ENCODE peak calls at places on chromosome 22, in nine cellular contexts. Q is HFFc6, H is gastrocnemius medialis, N is IMR-90, U is fibroblast of pulmonary artery, C is GM12865, T is cardiac fibroblast, A is lower leg skin, F is AG10803. Z is an unnamed sample.

GRCh38 chr22:20117656-20118571 is 888 bp upstream of the TRMT2A start:
- DNase-seq in Q (peak; percentile 18), H (no peak), N (peak; percentile 25), U (peak; percentile 14), C (peak; percentile 61), T (peak; percentile 25), A (no peak), F (peak; percentile 29), Z (no peak)

GRCh38 chr22:39177456-39177775 is 24.9 kb upstream of the CBX7 start:
- DNase-seq in Q (no peak), H (no peak), N (no peak), U (no peak), C (no peak), T (no peak), A (peak; percentile 83), F (no peak), Z (peak; percentile 63)

GRCh38 chr22:43218786-43219185 is 31.9 kb upstream of the TTLL12 start:
- DNase-seq in Q (no peak), H (no peak), N (no peak), U (no peak), C (no peak), T (no peak), A (no peak), F (no peak), Z (no peak)

GRCh38 chr22:43005106-43005505 is 9.8 kb downstream of the PACSIN2 start:
- DNase-seq in Q (no peak), H (no peak), N (no peak), U (no peak), C (no peak), T (no peak), A (no peak), F (no peak), Z (no peak)

GRCh38 chr22:49300241-49300640 is 527.4 kb downstream of the BRD1 start:
- DNase-seq in Q (no peak), H (no peak), N (no peak), U (no peak), C (no peak), T (no peak), A (peak; percentile 48), F (no peak), Z (peak; percentile 55)

GRCh38 chr22:10727393-10727792 is 4800.6 kb upstream of the OR11H1 start:
- DNase-seq in Q (no peak), H (no peak), N (no peak), U (no peak), C (no peak), T (no peak), A (no peak), F (no peak), Z (no peak)

GRCh38 chr22:29719894-29720645 is at the start of gene CABP7:
- DNase-seq in Q (no peak), H (no peak), N (no peak), U (no peak), C (no peak), T (no peak), A (no peak), F (no peak), Z (no peak)

GRCh38 chr22:31945971-31946680 is 1.8 kb downstream of the YWHAH start:
- DNase-seq in Q (no peak), H (no peak), N (peak; percentile 31), U (no peak), C (no peak), T (peak; percentile 41), A (no peak), F (no peak), Z (no peak)

GRCh38 chr22:23915230-23915754 is 21.1 kb downstream of the MIF start:
- DNase-seq in Q (no peak), H (no peak), N (no peak), U (no peak), C (no peak), T (no peak), A (peak; percentile 25), F (no peak), Z (peak; percentile 20)

GRCh38 chr22:38124236-38124974 is 13.9 kb upstream of the BAIAP2L2 start:
- DNase-seq in Q (no peak), H (no peak), N (no peak), U (no peak), C (no peak), T (no peak), A (no peak), F (no peak), Z (no peak)

GRCh38 chr22:40728731-40729189 is 49.5 kb downstream of the MCHR1 start:
- DNase-seq in Q (no peak), H (no peak), N (no peak), U (peak; percentile 36), C (no peak), T (peak; percentile 62), A (peak; percentile 86), F (peak; percentile 46), Z (no peak)

GRCh38 chr22:47095395-47096122 is 333.1 kb downstream of the TBC1D22A start:
- DNase-seq in Q (no peak), H (no peak), N (peak; percentile 32), U (no peak), C (no peak), T (no peak), A (peak; percentile 64), F (no peak), Z (peak; percentile 37)

GRCh38 chr22:32836286-32836859 is 34.9 kb downstream of the TIMP3 start:
- DNase-seq in Q (no peak), H (no peak), N (peak; percentile 22), U (peak; percentile 38), C (peak; percentile 7), T (peak; percentile 35), A (no peak), F (no peak), Z (no peak)

DNA sequence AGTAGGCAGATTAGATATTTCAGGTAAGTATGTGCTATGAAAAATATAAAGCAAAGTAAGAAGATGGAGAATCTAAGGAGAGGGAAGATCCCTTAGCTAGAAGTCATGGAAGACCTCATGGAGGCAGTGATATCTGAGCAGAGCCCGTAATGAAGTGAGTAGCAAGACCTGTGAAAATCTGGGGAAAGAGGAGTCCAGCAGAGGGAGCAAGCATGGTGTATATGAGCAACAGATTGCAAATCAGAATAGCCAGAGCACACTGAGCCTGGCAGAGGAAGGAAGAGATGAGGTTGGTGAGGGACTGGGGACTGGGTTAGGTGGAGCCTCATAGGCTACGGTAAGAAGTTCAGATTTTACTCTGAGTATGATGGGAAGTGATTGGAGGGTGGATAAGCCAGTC is 9.4 kb downstream of the LHFPL7 start:
- DNase-seq in Q (peak; percentile 22), H (no peak), N (no peak), U (peak; percentile 56), C (peak; percentile 17), T (peak; percentile 58), A (no peak), F (no peak), Z (no peak)
- TF ChIP-seq CTCF in Q (peak; percentile 61), H (no peak), N (no peak), U (peak; percentile 68), C (no peak), T (peak; percentile 46), A (no peak), F (peak; percentile 29), Z (peak; percentile 57)

GRCh38 chr22:30755760-30756124 is 61.1 kb downstream of the OSBP2 start:
- DNase-seq in Q (no peak), H (no peak), N (no peak), U (no peak), C (no peak), T (no peak), A (no peak), F (no peak), Z (no peak)
- TF ChIP-seq CTCF in Q (peak; percentile 48), H (no peak), N (no peak), U (no peak), C (no peak), T (no peak), A (no peak), F (no peak), Z (peak; percentile 18)

GRCh38 chr22:36858156-36858555 is 2.6 kb upstream of the NCF4 start:
- DNase-seq in Q (no peak), H (no peak), N (no peak), U (no peak), C (no peak), T (no peak), A (no peak), F (no peak), Z (no peak)

GRCh38 chr22:36860821-36861659 is at the start of gene NCF4:
- DNase-seq in Q (no peak), H (peak; percentile 57), N (no peak), U (no peak), C (peak; percentile 96), T (no peak), A (peak; percentile 92), F (no peak), Z (no peak)

GRCh38 chr22:36860438-36860820 is 377 bp upstream of the NCF4 start:
- DNase-seq in Q (no peak), H (no peak), N (no peak), U (no peak), C (no peak), T (no peak), A (no peak), F (no peak), Z (no peak)

GRCh38 chr22:36858966-36859365 is 1.8 kb upstream of the NCF4 start:
- DNase-seq in Q (no peak), H (no peak), N (no peak), U (no peak), C (no peak), T (no peak), A (no peak), F (no peak), Z (no peak)

DNA sequence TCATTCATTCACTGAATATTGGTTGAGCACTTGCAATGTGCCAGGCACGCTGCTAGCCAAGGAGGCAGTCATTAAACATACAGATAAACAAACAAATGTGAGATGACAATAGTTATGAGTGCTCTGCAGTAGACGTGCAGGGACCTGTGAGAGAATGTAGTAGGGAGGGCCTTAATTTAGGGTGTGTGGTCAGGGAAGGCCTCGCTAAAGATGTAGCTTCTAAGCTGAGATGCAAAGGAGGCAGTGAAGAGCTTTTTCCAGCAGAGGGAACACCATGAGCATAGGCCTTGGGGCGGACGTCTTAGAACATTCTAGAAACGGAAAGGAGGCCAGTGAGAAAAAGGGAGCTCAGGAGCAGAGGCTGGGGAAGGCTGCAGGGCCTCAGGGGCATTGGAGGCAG is 789 bp upstream of the NCF4 start:
- DNase-seq in Q (peak; percentile 6), H (no peak), N (no peak), U (no peak), C (peak; percentile 34), T (no peak), A (no peak), F (no peak), Z (no peak)
- TF ChIP-seq CTCF in Q (peak; percentile 28), H (no peak), N (no peak), U (no peak), C (no peak), T (no peak), A (no peak), F (peak; percentile 8), Z (no peak)

DNA sequence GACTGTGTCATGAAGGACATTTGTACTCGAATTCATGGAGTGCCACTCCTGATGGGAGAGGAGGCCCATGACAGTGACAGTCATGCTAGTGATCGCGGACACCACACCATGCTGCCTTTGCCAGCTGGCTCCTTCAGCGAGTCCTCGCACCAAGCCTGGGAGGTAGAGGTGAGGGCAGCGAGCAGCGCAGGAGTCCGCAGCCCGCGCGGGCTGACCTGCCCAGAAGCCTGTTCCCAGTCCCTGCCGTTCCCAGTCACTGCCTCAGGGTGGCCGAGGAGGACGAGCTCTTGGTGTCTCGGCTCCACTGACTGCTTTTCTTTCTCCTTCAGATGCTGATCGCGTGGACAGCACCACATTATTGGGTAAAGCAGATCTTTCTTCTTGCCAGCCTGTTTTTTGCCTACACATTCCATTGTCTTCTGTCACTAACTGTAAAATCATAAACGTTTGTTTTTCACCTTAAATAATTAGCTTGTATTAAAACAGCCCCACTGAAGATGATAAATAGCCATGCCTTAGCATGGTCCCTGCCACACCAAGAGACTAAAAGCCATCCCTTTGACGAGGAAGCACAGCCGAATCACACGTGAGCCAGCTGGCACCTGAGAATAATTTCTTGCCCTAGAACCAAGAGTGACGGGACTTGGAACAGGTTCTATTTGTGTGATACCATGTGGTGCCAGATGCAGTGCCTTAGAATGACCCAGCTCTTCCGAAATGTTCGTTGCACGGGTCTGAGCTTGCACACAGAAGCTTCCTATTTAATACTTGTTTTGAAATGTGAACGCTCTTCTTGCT is 25.5 kb downstream of the FAM118A start:
- DNase-seq in Q (no peak), H (peak; percentile 95), N (no peak), U (no peak), C (no peak), T (no peak), A (peak; percentile 88), F (peak; percentile 54), Z (no peak)
- TF ChIP-seq CTCF in Q (no peak), H (peak; percentile 49), N (no peak), U (no peak), C (no peak), T (no peak), A (no peak), F (peak; percentile 45), Z (peak; percentile 54)